ENCODE peak calls at places on chromosomes 6 and 20, in four cellular contexts. One of them, this sample, is unnamed.
A peak's percentile ranks its signal among the peaks of the same experiment; 100 is the strongest.

GRCh38 chr20:47406849-47407682 is 50.6 kb upstream of the ZMYND8 start:
- DNase-seq in K562: no peak
- DNase-seq in HCT116: no peak
- DNase-seq in HepG2: no peak
- DNase-seq in this sample: no peak

GRCh38 chr6:168427184-168427583 is 13.8 kb upstream of the SMOC2 start:
- DNase-seq in K562: no peak
- DNase-seq in HepG2: no peak
- DNase-seq in HCT116: no peak
- DNase-seq in this sample: no peak

GRCh38 chr6:75893058-75893775 is 144.2 kb downstream of the MYO6 start:
- DNase-seq in HCT116: peak; percentile 63
- DNase-seq in HepG2: peak; percentile 61
- DNase-seq in K562: peak; percentile 24
- DNase-seq in this sample: peak; percentile 25

GRCh38 chr6:72665599-72665998 is 43.7 kb downstream of the KCNQ5 start:
- DNase-seq in HepG2: no peak
- DNase-seq in K562: no peak
- DNase-seq in HCT116: no peak
- DNase-seq in this sample: no peak

GRCh38 chr6:102553214-102553613 is 1159.7 kb downstream of the GRIK2 start:
- DNase-seq in HCT116: no peak
- DNase-seq in HepG2: no peak
- DNase-seq in K562: no peak
- DNase-seq in this sample: no peak

GRCh38 chr6:117907600-117908245 is 659 bp downstream of the SLC35F1 start:
- DNase-seq in K562: no peak
- DNase-seq in HepG2: no peak
- DNase-seq in HCT116: no peak
- DNase-seq in this sample: no peak

GRCh38 chr20:40893610-40894242 is 134.9 kb upstream of the TOP1 start:
- DNase-seq in HepG2: no peak
- DNase-seq in K562: no peak
- DNase-seq in HCT116: no peak
- DNase-seq in this sample: no peak

GRCh38 chr20:34861386-34862084 is 11.1 kb downstream of the GGT7 start:
- DNase-seq in HepG2: no peak
- DNase-seq in K562: no peak
- DNase-seq in HCT116: no peak
- DNase-seq in this sample: no peak

GRCh38 chr20:23143098-23143497 is 57.0 kb upstream of the CD93 start:
- DNase-seq in HCT116: peak; percentile 47
- DNase-seq in HepG2: peak; percentile 71
- DNase-seq in K562: no peak
- DNase-seq in this sample: peak; percentile 78

GRCh38 chr20:62599216-62600110 is 42.8 kb upstream of the SLCO4A1 start:
- DNase-seq in K562: no peak
- DNase-seq in HCT116: no peak
- DNase-seq in HepG2: no peak
- DNase-seq in this sample: no peak

GRCh38 chr6:4788953-4789584 is 12.9 kb downstream of the CDYL start:
- DNase-seq in HCT116: no peak
- DNase-seq in HepG2: no peak
- DNase-seq in K562: no peak
- DNase-seq in this sample: no peak

GRCh38 chr20:33074675-33075074 is 4.8 kb upstream of the BPIFB4 start:
- DNase-seq in HepG2: no peak
- DNase-seq in K562: no peak
- DNase-seq in HCT116: no peak
- DNase-seq in this sample: no peak

GRCh38 chr6:163651910-163652309 is 237.4 kb downstream of the QKI start:
- DNase-seq in HCT116: no peak
- DNase-seq in HepG2: no peak
- DNase-seq in K562: no peak
- DNase-seq in this sample: no peak

GRCh38 chr6:139482184-139482751 is 107.8 kb upstream of the CITED2 start:
- DNase-seq in K562: no peak
- DNase-seq in HCT116: no peak
- DNase-seq in HepG2: no peak
- DNase-seq in this sample: no peak

DNA sequence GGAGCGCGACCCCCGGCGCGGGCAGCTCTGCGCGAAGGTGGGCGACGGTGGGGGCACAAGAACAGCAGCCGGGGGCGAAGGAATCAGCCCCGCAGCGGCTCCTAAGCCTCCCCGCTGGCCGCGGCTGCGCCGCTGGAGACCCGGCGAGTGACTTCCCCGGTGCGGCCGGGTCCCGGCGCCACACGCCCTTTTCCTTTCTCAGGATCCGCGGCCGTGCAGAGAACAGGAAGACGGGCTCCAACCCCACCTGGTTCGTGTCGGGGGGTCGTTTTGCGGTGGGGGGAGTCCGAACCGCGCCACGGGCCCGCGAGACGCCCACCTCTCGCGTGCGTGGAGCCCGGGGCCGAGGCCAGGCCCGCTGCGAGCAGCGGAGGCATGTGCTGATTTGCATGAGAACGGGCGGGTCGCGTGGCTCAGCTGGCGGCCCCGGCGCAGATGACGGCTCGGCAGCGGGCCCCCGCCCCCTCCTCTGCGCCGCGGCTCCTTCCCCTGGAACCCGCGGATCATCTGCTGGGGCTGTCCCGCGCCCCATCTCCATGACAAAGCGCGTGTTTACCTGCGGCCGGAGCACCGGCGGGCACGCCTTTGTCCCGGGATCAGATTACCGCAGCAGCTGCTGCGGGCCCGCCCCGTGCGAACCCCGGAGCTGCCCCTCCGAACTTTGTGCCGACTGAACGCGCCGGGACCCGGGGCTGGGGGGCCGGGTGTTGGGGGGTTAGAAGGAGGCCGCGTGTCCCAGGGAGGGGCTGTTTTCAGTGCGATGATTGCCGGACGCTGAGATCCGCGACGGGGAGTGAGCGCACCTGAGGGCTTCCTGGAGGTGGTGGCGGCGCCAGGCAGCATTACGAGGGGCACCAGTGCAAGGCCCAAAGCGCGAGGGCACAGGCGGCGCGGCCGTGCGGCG is 4.9 kb upstream of the DLL1 start:
- DNase-seq in K562: peak; percentile 68
- DNase-seq in HepG2: no peak
- DNase-seq in HCT116: no peak
- DNase-seq in this sample: no peak
- TF ChIP-seq TCF7L2 in K562: no peak
- TF ChIP-seq TCF7L2 in HepG2: no peak
- TF ChIP-seq TCF7L2 in HCT116: peak; percentile 34
- TF ChIP-seq TCF7L2 in this sample: no peak

GRCh38 chr20:31675828-31676533 is 38.3 kb downstream of the COX4I2 start:
- DNase-seq in HepG2: no peak
- DNase-seq in HCT116: no peak
- DNase-seq in K562: peak; percentile 82
- DNase-seq in this sample: no peak
- H3K4me1 ChIP-seq in HepG2: peaks cover 81% of the 10 kb centered on the region
- H3K4me1 ChIP-seq in HCT116: peaks cover 95% of the 10 kb centered on the region
- H3K4me1 ChIP-seq in K562: peaks cover 83% of the 10 kb centered on the region
- H3K4me1 ChIP-seq in this sample: peaks cover 72% of the 10 kb centered on the region

GRCh38 chr6:85496009-85496579 is 46.2 kb downstream of the NT5E start:
- DNase-seq in HepG2: no peak
- DNase-seq in K562: no peak
- DNase-seq in HCT116: no peak
- DNase-seq in this sample: no peak

GRCh38 chr6:85496856-85497255 is 47.0 kb downstream of the NT5E start:
- DNase-seq in K562: no peak
- DNase-seq in HCT116: no peak
- DNase-seq in HepG2: no peak
- DNase-seq in this sample: no peak

GRCh38 chr6:85498596-85499258 is 48.8 kb downstream of the NT5E start:
- DNase-seq in HepG2: peak; percentile 21
- DNase-seq in HCT116: peak; percentile 19
- DNase-seq in K562: no peak
- DNase-seq in this sample: no peak

GRCh38 chr6:85493389-85493788 is 43.5 kb downstream of the NT5E start:
- DNase-seq in HepG2: no peak
- DNase-seq in K562: no peak
- DNase-seq in HCT116: no peak
- DNase-seq in this sample: no peak

DNA sequence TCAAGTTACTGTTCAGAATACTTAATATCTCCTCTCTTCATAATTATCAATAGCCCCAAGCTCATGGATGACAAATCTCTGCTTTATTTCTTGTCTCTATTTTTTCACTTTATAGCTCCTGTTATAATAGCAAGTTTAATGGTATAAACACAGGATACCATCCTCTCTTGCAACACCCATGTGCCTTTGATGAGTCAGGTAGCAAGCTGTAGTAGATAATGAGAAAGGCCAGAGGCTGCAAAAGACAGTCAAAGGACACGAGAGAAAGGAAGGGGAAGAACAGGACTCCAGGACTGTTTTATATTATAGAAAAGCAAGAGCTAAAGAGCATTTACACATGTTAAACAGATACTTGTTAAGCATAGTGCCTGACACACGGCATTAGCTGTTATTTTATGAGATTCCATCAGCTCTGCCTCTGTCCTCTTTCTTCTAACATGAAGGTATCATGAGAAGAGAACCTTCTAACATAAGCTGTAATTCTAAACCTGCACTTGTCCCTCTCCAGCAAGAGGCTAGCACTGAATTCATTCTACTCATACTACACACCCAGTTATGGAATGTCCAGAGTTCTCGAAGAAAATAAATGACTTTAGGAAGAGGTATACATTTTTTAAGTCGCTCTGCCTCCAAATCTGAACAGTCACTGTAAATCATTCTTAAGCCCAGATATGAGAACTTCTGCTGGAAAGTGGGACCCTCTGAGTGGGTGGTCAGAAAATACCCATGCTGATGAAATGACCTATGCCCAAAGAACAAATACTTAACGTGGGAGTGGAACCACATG is 44.9 kb downstream of the NT5E start:
- DNase-seq in K562: no peak
- DNase-seq in HepG2: no peak
- DNase-seq in HCT116: no peak
- DNase-seq in this sample: no peak
- TF ChIP-seq TCF7L2 in K562: no peak
- TF ChIP-seq TCF7L2 in HepG2: no peak
- TF ChIP-seq TCF7L2 in HCT116: no peak
- TF ChIP-seq TCF7L2 in this sample: no peak

GRCh38 chr6:106118835-106119443 is 32.8 kb downstream of the PRDM1 start:
- DNase-seq in HCT116: no peak
- DNase-seq in K562: no peak
- DNase-seq in HepG2: no peak
- DNase-seq in this sample: no peak
- H3K4me1 ChIP-seq in HCT116: peaks cover 14% of the 10 kb centered on the region
- H3K4me1 ChIP-seq in K562: no peaks in the 10 kb centered on the region
- H3K4me1 ChIP-seq in HepG2: no peaks in the 10 kb centered on the region
- H3K4me1 ChIP-seq in this sample: no peaks in the 10 kb centered on the region

GRCh38 chr6:40444811-40445210 is 142.4 kb downstream of the LRFN2 start:
- DNase-seq in K562: no peak
- DNase-seq in HepG2: no peak
- DNase-seq in HCT116: no peak
- DNase-seq in this sample: no peak
- TF ChIP-seq TCF7L2 in K562: no peak
- TF ChIP-seq TCF7L2 in HepG2: no peak
- TF ChIP-seq TCF7L2 in HCT116: no peak
- TF ChIP-seq TCF7L2 in this sample: no peak

DNA sequence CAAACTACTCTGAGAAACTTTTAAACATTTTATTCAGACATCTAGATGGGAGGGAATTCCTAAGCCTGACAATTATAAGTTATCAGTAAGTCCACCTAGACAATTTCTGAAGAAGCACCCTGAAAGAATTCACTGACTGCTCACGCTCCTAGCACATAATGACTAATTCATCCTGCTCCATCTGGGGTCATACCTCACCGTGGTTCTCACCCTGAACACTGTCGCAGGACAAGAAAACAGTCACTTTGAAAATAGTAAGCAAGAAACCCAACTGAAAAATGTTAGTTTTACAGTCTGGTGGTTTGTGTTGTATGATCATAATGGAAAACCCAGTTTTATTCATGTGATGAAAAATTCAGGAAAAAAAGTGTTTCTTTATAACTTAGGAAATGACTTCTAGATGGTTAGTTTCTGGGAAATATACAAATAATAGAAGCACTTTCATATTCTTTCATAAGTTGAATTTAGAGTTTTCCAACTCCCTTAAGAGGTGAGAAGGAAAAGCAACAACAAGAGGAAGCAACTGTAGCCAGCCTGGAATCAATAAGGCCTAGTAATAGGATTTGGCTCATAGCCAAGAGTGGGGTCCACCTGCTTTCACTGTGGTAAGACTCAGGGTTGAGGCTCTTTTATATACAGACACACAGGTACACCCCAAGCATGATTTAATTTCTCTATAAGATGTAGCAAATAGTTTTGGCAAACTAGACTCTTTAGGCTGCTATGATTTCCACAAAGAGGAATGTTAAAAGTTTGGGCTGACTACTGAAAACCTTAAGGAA is 94.1 kb downstream of the HIVEP2 start:
- DNase-seq in K562: no peak
- DNase-seq in HepG2: no peak
- DNase-seq in HCT116: no peak
- DNase-seq in this sample: no peak
- H3K4me1 ChIP-seq in K562: peaks cover 1% of the 10 kb centered on the region
- H3K4me1 ChIP-seq in HepG2: peaks cover 25% of the 10 kb centered on the region
- H3K4me1 ChIP-seq in HCT116: peaks cover 45% of the 10 kb centered on the region
- H3K4me1 ChIP-seq in this sample: peaks cover 26% of the 10 kb centered on the region

GRCh38 chr20:57434390-57434700 is 43.1 kb downstream of the RBM38 start:
- DNase-seq in K562: no peak
- DNase-seq in HCT116: no peak
- DNase-seq in HepG2: no peak
- DNase-seq in this sample: no peak

GRCh38 chr20:57431539-57431835 is 40.3 kb downstream of the RBM38 start:
- DNase-seq in HepG2: no peak
- DNase-seq in K562: no peak
- DNase-seq in HCT116: no peak
- DNase-seq in this sample: no peak

GRCh38 chr20:57433658-57434389 is 42.6 kb downstream of the RBM38 start:
- DNase-seq in HepG2: no peak
- DNase-seq in HCT116: no peak
- DNase-seq in K562: no peak
- DNase-seq in this sample: no peak

GRCh38 chr20:57432480-57432873 is 41.3 kb downstream of the RBM38 start:
- DNase-seq in HepG2: no peak
- DNase-seq in K562: no peak
- DNase-seq in HCT116: no peak
- DNase-seq in this sample: no peak

GRCh38 chr20:57432874-57433491 is 41.8 kb downstream of the RBM38 start:
- DNase-seq in K562: peak; percentile 75
- DNase-seq in HepG2: no peak
- DNase-seq in HCT116: no peak
- DNase-seq in this sample: no peak
- TF ChIP-seq TCF7L2 in K562: no peak
- TF ChIP-seq TCF7L2 in HepG2: no peak
- TF ChIP-seq TCF7L2 in HCT116: no peak
- TF ChIP-seq TCF7L2 in this sample: no peak

GRCh38 chr6:7268362-7269310 is 44.4 kb downstream of the SSR1 start:
- DNase-seq in HCT116: no peak
- DNase-seq in HepG2: no peak
- DNase-seq in K562: no peak
- DNase-seq in this sample: no peak
- H3K4me1 ChIP-seq in HCT116: peaks cover 18% of the 10 kb centered on the region
- H3K4me1 ChIP-seq in HepG2: peaks cover 53% of the 10 kb centered on the region
- H3K4me1 ChIP-seq in K562: peaks cover 13% of the 10 kb centered on the region
- H3K4me1 ChIP-seq in this sample: no peaks in the 10 kb centered on the region